ENCODE peak calls at places on chromosomes 6 and 20, in four cellular contexts. U, X, P and W are unnamed samples.

GRCh38 chr6:26217714-26218075 is 130.5 kb downstream of the HFE start:
- DNase-seq in U (no peak), X (no peak), P (no peak), W (peak; percentile 48)

GRCh38 chr6:156028310-156029131 is 572.9 kb upstream of the NOX3 start:
- DNase-seq in U (no peak), X (no peak), P (no peak), W (no peak)

GRCh38 chr6:29251741-29252140 is 49.8 kb upstream of the OR14J1 start:
- DNase-seq in U (no peak), X (no peak), P (no peak), W (no peak)

GRCh38 chr6:159875194-159875593 is 15.6 kb upstream of the MAS1 start:
- DNase-seq in U (no peak), X (no peak), P (no peak), W (no peak)

GRCh38 chr6:42556462-42556861 is 7.4 kb upstream of the UBR2 start:
- DNase-seq in U (no peak), X (no peak), P (no peak), W (no peak)

GRCh38 chr6:137044366-137045220 is at the start of gene IL20RA:
- DNase-seq in U (peak; percentile 86), X (no peak), P (no peak), W (peak; percentile 30)

GRCh38 chr6:27668442-27669275 is 195.8 kb upstream of the ZNF184 start:
- DNase-seq in U (no peak), X (peak; percentile 55), P (no peak), W (peak; percentile 79)

GRCh38 chr20:48697845-48698491 is 129.8 kb downstream of the PREX1 start:
- DNase-seq in U (peak; percentile 94), X (no peak), P (no peak), W (no peak)

GRCh38 chr6:116251568-116252384 is 2.1 kb downstream of the TSPYL4 start:
- DNase-seq in U (no peak), X (no peak), P (no peak), W (no peak)

GRCh38 chr20:49345538-49345937 is 67.7 kb upstream of the ZNFX1 start:
- DNase-seq in U (no peak), X (no peak), P (no peak), W (no peak)

GRCh38 chr6:21134401-21134800 is 459.1 kb upstream of the SOX4 start:
- DNase-seq in U (no peak), X (no peak), P (no peak), W (no peak)

GRCh38 chr6:30802731-30803130 is 58.4 kb upstream of the IER3 start:
- DNase-seq in U (no peak), X (no peak), P (no peak), W (no peak)

GRCh38 chr6:29071831-29072723 is 15.0 kb downstream of the OR2B3 start:
- DNase-seq in U (no peak), X (no peak), P (no peak), W (no peak)

GRCh38 chr6:52580905-52581304 is 4.0 kb upstream of the TRAM2 start:
- DNase-seq in U (no peak), X (no peak), P (no peak), W (no peak)

GRCh38 chr6:20540683-20541082 is 6.4 kb downstream of the CDKAL1 start:
- DNase-seq in U (no peak), X (no peak), P (no peak), W (no peak)

GRCh38 chr6:36838896-36839818 is at the start of gene CPNE5:
- DNase-seq in U (no peak), X (no peak), P (no peak), W (no peak)

GRCh38 chr6:128494440-128494839 is 26.0 kb downstream of the PTPRK start:
- DNase-seq in U (no peak), X (no peak), P (no peak), W (no peak)

GRCh38 chr20:35616465-35617396 is 1.1 kb downstream of the SPAG4 start:
- DNase-seq in U (peak; percentile 95), X (peak; percentile 93), P (peak; percentile 50), W (peak; percentile 78)

GRCh38 chr6:82397962-82398692 is 34.5 kb downstream of the TPBG start:
- DNase-seq in U (no peak), X (no peak), P (no peak), W (no peak)

GRCh38 chr6:151325075-151326050 is 66.0 kb downstream of the ZBTB2 start:
- DNase-seq in U (peak; percentile 77), X (peak; percentile 24), P (peak; percentile 23), W (no peak)

GRCh38 chr6:30325150-30325872 is 1.4 kb upstream of the TRIM39 start:
- DNase-seq in U (no peak), X (no peak), P (peak; percentile 92), W (no peak)

GRCh38 chr20:10861619-10862018 is 187.8 kb upstream of the JAG1 start:
- DNase-seq in U (no peak), X (no peak), P (no peak), W (no peak)

GRCh38 chr20:32965581-32966373 is 38.5 kb downstream of the SUN5 start:
- DNase-seq in U (peak; percentile 43), X (no peak), P (peak; percentile 69), W (no peak)

GRCh38 chr6:47161176-47161687 is 119.1 kb upstream of the ADGRF1 start:
- DNase-seq in U (no peak), X (no peak), P (no peak), W (no peak)

GRCh38 chr6:17448165-17448564 is 54.8 kb downstream of the CAP2 start:
- DNase-seq in U (no peak), X (peak; percentile 50), P (no peak), W (no peak)

GRCh38 chr6:33761922-33762629 is 15.4 kb upstream of the IP6K3 start:
- DNase-seq in U (peak; percentile 80), X (no peak), P (no peak), W (peak; percentile 33)

GRCh38 chr6:27251672-27252251 is 4.3 kb downstream of the PRSS16 start:
- DNase-seq in U (peak; percentile 94), X (no peak), P (peak; percentile 71), W (peak; percentile 93)

GRCh38 chr6:46453756-46454316 is 37.4 kb downstream of the RCAN2 start:
- DNase-seq in U (no peak), X (no peak), P (no peak), W (no peak)

GRCh38 chr6:43428874-43429273 is 1.5 kb downstream of the ABCC10 start:
- DNase-seq in U (no peak), X (no peak), P (no peak), W (no peak)

GRCh38 chr6:110250838-110251237 is 70.6 kb downstream of the CDC40 start:
- DNase-seq in U (no peak), X (no peak), P (no peak), W (no peak)

GRCh38 chr6:40732878-40733277 is 145.7 kb upstream of the LRFN2 start:
- DNase-seq in U (no peak), X (no peak), P (no peak), W (no peak)

GRCh38 chr6:3457710-3458605 is 1.1 kb upstream of the SLC22A23 start:
- DNase-seq in U (peak; percentile 73), X (no peak), P (no peak), W (no peak)

GRCh38 chr6:105951322-105951721 is 134.8 kb upstream of the PRDM1 start:
- DNase-seq in U (no peak), X (no peak), P (no peak), W (no peak)

GRCh38 chr20:48294196-48294595 is 508.9 kb upstream of the SULF2 start:
- DNase-seq in U (no peak), X (no peak), P (no peak), W (no peak)

GRCh38 chr6:49464691-49465090 is 1.5 kb downstream of the CENPQ start:
- DNase-seq in U (no peak), X (no peak), P (no peak), W (no peak)
- H3K4me3 ChIP-seq in U (no peak overlapping the region), X (no peak overlapping the region), P (no peak overlapping the region), W (no peak overlapping the region)

DNA sequence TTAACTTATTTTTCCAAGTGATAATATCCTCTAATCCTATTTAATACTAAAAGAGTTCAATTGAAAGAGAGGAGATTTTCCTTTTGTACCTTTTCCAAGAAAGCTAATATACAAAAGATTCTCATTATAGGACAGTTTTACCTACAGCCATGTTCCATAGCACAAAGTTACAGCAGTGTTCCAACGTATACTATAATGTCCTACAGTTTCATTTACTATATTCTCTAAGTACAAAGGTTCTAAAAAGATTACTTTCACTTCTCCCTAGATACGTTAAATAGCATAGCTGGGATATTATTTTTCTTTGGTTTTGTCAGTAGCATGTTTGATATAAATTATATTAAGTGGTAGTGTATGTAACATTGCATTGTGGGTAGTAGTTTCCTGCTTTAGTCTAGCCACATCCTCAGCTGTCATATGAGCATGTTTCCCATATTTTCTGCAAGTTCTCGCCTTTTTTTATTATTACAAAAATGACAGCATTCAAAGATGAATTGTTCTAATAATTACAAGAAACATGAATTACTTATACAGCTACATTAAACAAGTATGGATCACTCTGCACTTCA is 4.4 kb upstream of the RUNX2 start:
- DNase-seq in U (no peak), X (no peak), P (no peak), W (no peak)
- H3K4me3 ChIP-seq in U (no peak overlapping the region), X (no peak overlapping the region), P (peak overlapping the region; percentile 3), W (no peak overlapping the region)

GRCh38 chr6:72424476-72424875 is 197.4 kb upstream of the KCNQ5 start:
- DNase-seq in U (no peak), X (no peak), P (no peak), W (no peak)
- H3K4me3 ChIP-seq in U (no peak overlapping the region), X (no peak overlapping the region), P (no peak overlapping the region), W (no peak overlapping the region)

GRCh38 chr6:73308712-73309533 is 45.2 kb downstream of the DPPA5 start:
- DNase-seq in U (no peak), X (no peak), P (no peak), W (no peak)
- H3K4me3 ChIP-seq in U (peak overlapping the region; percentile 68), X (peak overlapping the region; percentile 81), P (peak overlapping the region; percentile 83), W (peak overlapping the region; percentile 88)

GRCh38 chr20:43824279-43824678 is 90.4 kb upstream of the TOX2 start:
- DNase-seq in U (peak; percentile 17), X (no peak), P (no peak), W (no peak)
- H3K4me3 ChIP-seq in U (no peak overlapping the region), X (no peak overlapping the region), P (no peak overlapping the region), W (no peak overlapping the region)

DNA sequence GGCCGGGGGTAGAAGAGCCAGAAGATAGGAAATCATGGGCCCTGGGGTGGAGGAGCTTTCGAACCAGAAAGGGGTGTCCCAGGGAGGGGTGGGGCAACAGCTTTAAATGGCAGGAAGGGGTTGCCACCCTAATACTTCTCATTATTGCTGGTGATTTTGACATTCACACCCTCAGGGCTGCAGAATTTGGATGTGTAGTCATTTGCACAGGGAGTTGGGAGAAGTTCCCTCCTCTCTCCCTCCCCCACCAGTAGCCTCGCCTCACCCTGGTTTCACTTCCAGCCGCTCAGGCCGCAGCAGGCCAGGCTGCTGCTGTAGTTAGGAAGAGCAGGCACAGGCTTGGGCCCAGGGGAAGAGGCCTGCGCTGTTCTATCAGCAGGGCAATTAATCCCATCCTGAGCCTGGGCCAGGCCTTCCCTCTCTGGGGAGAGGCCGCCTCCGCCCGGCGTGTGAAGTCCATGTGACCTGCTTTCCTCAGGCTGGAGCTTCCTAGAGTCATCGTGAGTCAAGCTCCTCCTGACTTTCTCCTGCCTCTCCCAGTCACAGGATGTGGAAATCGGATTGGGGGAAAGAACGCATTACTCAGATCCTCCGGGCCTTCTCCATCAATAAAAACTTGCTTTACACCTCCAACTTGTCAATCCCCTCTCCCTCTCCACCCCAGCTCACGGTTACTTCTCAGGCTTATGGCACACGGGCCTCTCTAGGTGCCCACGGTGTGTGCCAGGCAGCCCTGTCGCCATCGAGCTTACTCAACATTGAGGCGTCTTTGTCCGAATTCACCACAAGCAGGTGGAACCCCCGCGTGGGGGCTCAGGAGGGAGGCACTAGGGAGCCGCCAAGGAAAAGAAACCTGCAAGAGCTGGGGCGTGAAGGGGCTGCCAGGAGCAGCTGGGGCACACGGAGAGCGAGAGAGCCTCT is 7.8 kb downstream of the ADTRP start:
- DNase-seq in U (peak; percentile 91), X (peak; percentile 99), P (no peak), W (peak; percentile 25)
- H3K4me3 ChIP-seq in U (no peak overlapping the region), X (no peak overlapping the region), P (no peak overlapping the region), W (no peak overlapping the region)